ENCODE peak calls at places on chromosomes 11 and 22, in six cellular contexts. Q is stomach, N is GM12891, C is breast epithelium, J is sigmoid colon, L is prostate gland. E is an unnamed sample.

GRCh38 chr22:19822301-19823117 is 32.2 kb downstream of the GNB1L start:
- DNase-seq in Q (peak), N (peak), C (no peak), J (peak), L (no peak), E (no peak)

GRCh38 chr11:57641011-57641410 is 8.7 kb downstream of the YPEL4 start:
- DNase-seq in Q (no peak), N (no peak), C (no peak), J (peak), L (no peak), E (no peak)

GRCh38 chr11:44557464-44557863 is 8.0 kb upstream of the CD82 start:
- DNase-seq in Q (no peak), N (no peak), C (no peak), J (no peak), L (no peak), E (no peak)

GRCh38 chr11:122128146-122128545 is 12.1 kb upstream of the BLID start:
- DNase-seq in Q (no peak), N (no peak), C (no peak), J (no peak), L (no peak), E (no peak)

GRCh38 chr11:61598886-61599868 is 18.3 kb upstream of the SYT7 start:
- DNase-seq in Q (no peak), N (no peak), C (no peak), J (peak), L (no peak), E (no peak)

GRCh38 chr11:72812604-72812967 is 1.6 kb upstream of the ATG16L2 start:
- DNase-seq in Q (no peak), N (no peak), C (no peak), J (no peak), L (no peak), E (no peak)

GRCh38 chr11:17686185-17686980 is 33.0 kb upstream of the MYOD1 start:
- DNase-seq in Q (no peak), N (no peak), C (no peak), J (no peak), L (no peak), E (no peak)

GRCh38 chr11:11701070-11701469 is 79.3 kb upstream of the GALNT18 start:
- DNase-seq in Q (no peak), N (no peak), C (no peak), J (no peak), L (no peak), E (peak)

GRCh38 chr22:24450600-24450999 is 23.2 kb downstream of the ADORA2A start:
- DNase-seq in Q (no peak), N (no peak), C (no peak), J (no peak), L (no peak), E (no peak)

GRCh38 chr11:123407124-123407995 is 22.7 kb upstream of the GRAMD1B start:
- DNase-seq in Q (peak), N (no peak), C (no peak), J (no peak), L (peak), E (peak)

GRCh38 chr11:6824461-6824860 is 21.0 kb upstream of the OR10A5 start:
- DNase-seq in Q (no peak), N (no peak), C (no peak), J (no peak), L (no peak), E (no peak)

GRCh38 chr11:8693010-8693551 is 10.5 kb downstream of the RPL27A start:
- DNase-seq in Q (no peak), N (no peak), C (no peak), J (no peak), L (no peak), E (no peak)
- TF ChIP-seq POLR2AphosphoS5 in Q (no peak), N (peak), C (no peak), J (no peak), L (no peak), E (no peak)

GRCh38 chr11:14190992-14191773 is 167.8 kb downstream of the RRAS2 start:
- DNase-seq in Q (no peak), N (no peak), C (no peak), J (no peak), L (no peak), E (no peak)

GRCh38 chr11:14186376-14186775 is 172.6 kb downstream of the RRAS2 start:
- DNase-seq in Q (no peak), N (no peak), C (no peak), J (no peak), L (no peak), E (no peak)

GRCh38 chr11:14193644-14194043 is 165.3 kb downstream of the RRAS2 start:
- DNase-seq in Q (no peak), N (no peak), C (no peak), J (no peak), L (no peak), E (no peak)

GRCh38 chr11:14185461-14185860 is 173.5 kb downstream of the RRAS2 start:
- DNase-seq in Q (no peak), N (no peak), C (no peak), J (no peak), L (no peak), E (no peak)

DNA sequence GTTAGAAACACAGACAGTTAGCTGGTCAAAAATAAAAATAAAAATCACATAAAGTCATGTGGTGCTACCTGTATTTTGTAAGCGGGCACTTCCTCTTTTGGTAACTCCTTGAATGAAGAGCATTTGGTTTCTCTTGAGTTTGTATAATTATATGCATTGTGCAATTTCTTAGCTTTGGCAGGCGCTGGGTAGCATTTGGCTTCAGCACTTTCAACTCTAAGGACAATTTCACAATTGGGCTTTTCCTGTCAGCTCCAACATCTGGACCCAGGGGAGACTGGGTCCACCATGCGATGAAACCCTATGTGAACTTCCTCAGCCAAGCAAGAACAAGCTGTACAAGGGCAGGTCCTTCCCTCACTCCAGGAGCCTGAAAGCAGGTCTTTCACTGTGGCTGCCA is 169.1 kb downstream of the RRAS2 start:
- DNase-seq in Q (no peak), N (no peak), C (no peak), J (peak), L (no peak), E (no peak)
- TF ChIP-seq POLR2AphosphoS5 in Q (peak), N (no peak), C (no peak), J (peak), L (no peak), E (no peak)

DNA sequence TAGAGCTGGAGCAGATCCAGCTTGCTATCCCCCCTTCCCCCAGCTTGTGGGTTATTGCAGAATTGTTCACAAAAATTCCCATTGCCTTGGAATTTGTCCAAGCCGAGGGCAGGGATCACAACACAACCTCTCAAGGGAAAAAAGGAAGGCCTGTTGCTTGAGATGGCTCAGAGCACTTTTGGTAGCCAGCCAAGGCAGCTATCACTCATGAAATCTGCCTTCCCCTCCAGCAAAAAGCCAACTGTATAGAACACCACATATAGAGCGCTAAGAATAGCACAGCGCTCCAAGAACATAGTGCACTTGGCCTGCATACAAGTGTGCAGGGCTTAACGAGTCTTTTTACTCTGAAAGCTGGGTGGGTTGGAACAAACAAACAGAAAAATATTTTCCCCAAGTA is 46.2 kb downstream of the FAM83F start:
- DNase-seq in Q (no peak), N (no peak), C (peak), J (peak), L (no peak), E (no peak)
- TF ChIP-seq POLR2AphosphoS5 in Q (no peak), N (no peak), C (no peak), J (no peak), L (peak), E (no peak)

GRCh38 chr11:85685820-85686459 is at the start of gene CCDC89:
- DNase-seq in Q (peak), N (no peak), C (no peak), J (peak), L (no peak), E (no peak)
- TF ChIP-seq POLR2AphosphoS5 in Q (no peak), N (no peak), C (peak), J (no peak), L (peak), E (no peak)

DNA sequence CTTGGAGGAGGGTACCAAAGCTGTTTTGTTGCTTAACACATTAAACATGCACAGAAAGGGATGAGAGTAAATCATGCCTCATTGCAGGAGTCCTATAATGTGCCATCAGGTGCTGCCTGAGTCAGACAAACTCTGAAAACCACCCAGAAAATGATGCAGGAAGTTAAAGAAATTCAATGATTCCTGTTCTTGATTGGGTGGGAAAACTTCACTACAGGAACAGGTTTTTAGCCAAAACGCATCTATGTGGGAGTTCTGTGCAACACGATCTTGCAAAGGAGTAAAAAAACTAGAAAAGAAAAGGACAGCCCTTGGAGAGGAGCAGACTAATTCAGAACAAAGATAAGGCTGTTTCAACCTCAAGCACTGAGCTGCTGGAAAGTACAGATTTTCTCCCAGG is 2113.4 kb downstream of the LRRC4C start:
- DNase-seq in Q (no peak), N (no peak), C (no peak), J (no peak), L (no peak), E (no peak)
- TF ChIP-seq POLR2AphosphoS5 in Q (no peak), N (no peak), C (no peak), J (no peak), L (no peak), E (no peak)

DNA sequence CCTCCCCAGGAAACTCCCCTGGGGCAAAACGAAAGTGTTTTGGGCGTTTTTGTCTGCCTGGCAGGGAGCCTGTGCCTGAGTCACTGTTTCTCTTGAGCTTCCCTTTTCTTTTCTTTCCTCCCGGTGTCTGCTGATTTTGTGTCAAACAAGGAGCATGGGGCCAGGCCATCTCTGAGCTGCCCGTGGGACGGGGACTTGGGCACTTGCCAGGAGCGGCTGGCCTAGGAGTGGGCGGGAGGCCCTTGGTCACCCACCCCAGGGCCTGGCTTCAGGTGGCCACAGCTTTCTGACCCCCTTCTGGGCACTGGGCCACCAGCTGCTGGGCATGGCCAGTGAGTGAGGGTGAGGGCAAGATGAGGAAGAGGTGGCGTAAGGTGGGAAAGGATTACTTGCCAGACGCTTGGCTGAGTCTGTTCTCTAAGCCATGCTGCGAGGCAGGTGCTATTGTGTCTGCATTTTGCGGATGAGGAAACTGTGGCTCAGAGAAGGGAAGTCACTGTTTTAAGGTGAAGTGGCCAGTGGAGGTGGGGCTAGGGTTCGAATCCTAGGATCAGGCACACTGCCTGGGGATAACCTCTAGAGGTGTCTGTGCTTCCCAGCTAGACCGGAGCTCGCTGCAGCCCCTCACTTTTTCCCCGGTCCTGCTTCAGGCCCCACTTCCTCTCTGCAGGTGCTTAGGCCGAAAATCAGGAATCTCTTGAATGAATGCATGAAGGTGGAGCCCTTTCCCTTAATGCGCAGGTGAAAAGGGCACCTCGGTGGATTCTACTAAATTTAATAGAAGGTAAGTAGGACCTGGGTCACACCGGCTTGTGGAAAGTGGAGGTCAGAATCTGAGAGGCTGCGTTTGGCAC is 7.8 kb upstream of the NFAM1 start:
- DNase-seq in Q (peak), N (no peak), C (no peak), J (no peak), L (no peak), E (no peak)
- TF ChIP-seq POLR2AphosphoS5 in Q (no peak), N (peak), C (no peak), J (no peak), L (no peak), E (no peak)

DNA sequence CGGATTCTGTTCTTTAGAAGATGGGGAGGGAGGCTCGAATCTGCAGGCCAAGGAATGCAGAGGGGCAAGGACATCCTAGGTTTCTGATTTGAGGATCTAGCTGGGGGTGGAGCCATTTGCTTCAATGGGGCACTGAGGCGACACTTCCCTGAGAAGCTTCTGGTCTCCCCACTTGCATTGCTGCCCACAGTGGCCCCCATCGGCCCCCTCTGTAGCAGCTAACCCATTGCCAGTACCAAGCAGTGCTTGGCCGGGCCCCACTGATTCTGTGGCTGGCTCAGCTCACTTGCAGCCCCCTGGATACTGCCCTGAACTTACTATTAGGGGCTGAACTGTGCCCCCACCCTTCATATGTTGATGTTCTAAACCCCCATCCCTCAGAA is 42.9 kb upstream of the SHISAL1 start:
- DNase-seq in Q (no peak), N (no peak), C (no peak), J (peak), L (no peak), E (no peak)
- TF ChIP-seq POLR2AphosphoS5 in Q (no peak), N (no peak), C (no peak), J (no peak), L (no peak), E (no peak)

DNA sequence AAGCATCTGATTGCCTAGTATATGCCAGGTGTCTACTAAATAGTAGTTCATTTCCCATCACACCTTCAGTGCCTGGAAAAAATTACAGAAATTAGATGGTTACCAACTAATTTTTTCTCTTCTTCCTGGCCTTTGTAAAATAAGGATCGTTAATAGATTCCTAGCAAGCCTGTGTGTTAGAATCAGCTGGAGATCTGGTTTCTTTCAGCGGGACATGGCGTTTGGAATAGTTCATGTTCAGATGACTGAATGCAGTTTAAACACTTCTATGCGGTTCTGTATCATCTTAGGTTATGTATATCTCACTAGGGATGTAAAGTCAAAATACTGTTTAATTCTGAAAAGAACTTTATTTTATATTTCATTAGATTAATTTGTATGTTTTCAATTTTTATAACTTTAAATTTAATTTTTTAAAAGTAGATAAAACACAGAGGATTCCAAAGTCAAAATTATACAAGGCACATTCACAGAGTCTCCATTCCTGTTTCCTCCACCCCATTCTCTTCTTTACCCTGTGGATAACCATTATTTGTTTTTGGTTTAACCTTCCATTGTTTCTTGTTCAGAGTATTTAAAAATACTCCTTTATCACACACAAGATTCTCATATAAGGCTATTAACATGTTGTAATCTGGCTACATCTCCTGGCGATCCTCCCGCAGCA is 132.8 kb downstream of the ATXN10 start:
- DNase-seq in Q (no peak), N (no peak), C (no peak), J (no peak), L (no peak), E (no peak)
- TF ChIP-seq POLR2AphosphoS5 in Q (no peak), N (no peak), C (no peak), J (peak), L (no peak), E (no peak)